ENCODE peak calls at places on chromosomes 3 and 15, in ten cellular contexts. C, Q, M, K, L, R, J, T, W and I are unnamed samples.

GRCh38 chr3:106013971-106014370 is 145.2 kb upstream of the CBLB start:
- DNase-seq in C (peak), Q (peak), M (peak), K (peak), L (no peak), R (no peak), J (peak), T (no peak), W (no peak), I (peak)

GRCh38 chr3:32302601-32303000 is 64.1 kb downstream of the CMTM8 start:
- DNase-seq in C (no peak), Q (no peak), M (no peak), K (no peak), L (no peak), R (no peak), J (no peak), T (no peak), W (no peak), I (no peak)

GRCh38 chr3:16816048-16816780 is 68.5 kb upstream of the PLCL2 start:
- DNase-seq in C (no peak), Q (no peak), M (no peak), K (no peak), L (peak), R (no peak), J (no peak), T (no peak), W (no peak), I (no peak)

GRCh38 chr3:149832086-149832485 is 19.1 kb downstream of the RNF13 start:
- DNase-seq in C (peak), Q (no peak), M (no peak), K (peak), L (no peak), R (no peak), J (no peak), T (no peak), W (no peak), I (no peak)

GRCh38 chr3:47440131-47440530 is 35.6 kb downstream of the SCAP start:
- DNase-seq in C (peak), Q (no peak), M (no peak), K (peak), L (no peak), R (no peak), J (no peak), T (no peak), W (no peak), I (no peak)

GRCh38 chr15:66563566-66564110 is 2.2 kb downstream of the LCTL start:
- DNase-seq in C (no peak), Q (no peak), M (no peak), K (no peak), L (no peak), R (no peak), J (no peak), T (no peak), W (no peak), I (no peak)

GRCh38 chr3:2098398-2099027 is at the start of gene CNTN4:
- DNase-seq in C (peak), Q (no peak), M (no peak), K (no peak), L (peak), R (peak), J (no peak), T (peak), W (peak), I (no peak)

GRCh38 chr15:71291723-71292122 is 176.5 kb downstream of the THSD4 start:
- DNase-seq in C (no peak), Q (no peak), M (no peak), K (no peak), L (no peak), R (no peak), J (no peak), T (no peak), W (no peak), I (no peak)

GRCh38 chr15:77824361-77824985 is 191.8 kb upstream of the LINGO1 start:
- DNase-seq in C (no peak), Q (no peak), M (no peak), K (no peak), L (no peak), R (no peak), J (no peak), T (no peak), W (no peak), I (no peak)

GRCh38 chr3:50687127-50687751 is 12.5 kb downstream of the DOCK3 start:
- DNase-seq in C (no peak), Q (no peak), M (no peak), K (no peak), L (no peak), R (no peak), J (no peak), T (no peak), W (no peak), I (no peak)

GRCh38 chr3:124877617-124878016 is 9.5 kb downstream of the ITGB5 start:
- DNase-seq in C (no peak), Q (no peak), M (no peak), K (no peak), L (no peak), R (no peak), J (no peak), T (no peak), W (no peak), I (no peak)

GRCh38 chr3:47016086-47016933 is 36.8 kb downstream of the NBEAL2 start:
- DNase-seq in C (no peak), Q (no peak), M (no peak), K (no peak), L (no peak), R (no peak), J (no peak), T (no peak), W (no peak), I (no peak)

GRCh38 chr15:70262591-70263274 is 165.0 kb upstream of the TLE3 start:
- DNase-seq in C (no peak), Q (no peak), M (no peak), K (no peak), L (no peak), R (no peak), J (no peak), T (no peak), W (no peak), I (no peak)

GRCh38 chr15:69908518-69909420 is 188.9 kb downstream of the TLE3 start:
- DNase-seq in C (no peak), Q (no peak), M (no peak), K (no peak), L (no peak), R (no peak), J (no peak), T (no peak), W (no peak), I (no peak)

GRCh38 chr15:29348308-29348914 is 78.8 kb upstream of the NSMCE3 start:
- DNase-seq in C (peak), Q (no peak), M (no peak), K (no peak), L (no peak), R (peak), J (peak), T (no peak), W (no peak), I (no peak)

GRCh38 chr3:109275702-109276293 is 40.5 kb downstream of the DPPA2 start:
- DNase-seq in C (peak), Q (peak), M (peak), K (peak), L (no peak), R (peak), J (peak), T (no peak), W (peak), I (no peak)

GRCh38 chr15:77612958-77613601 is 19.6 kb downstream of the LINGO1 start:
- DNase-seq in C (no peak), Q (no peak), M (no peak), K (no peak), L (no peak), R (no peak), J (no peak), T (no peak), W (no peak), I (no peak)

GRCh38 chr3:70550723-70551319 is 238.4 kb upstream of the MDFIC2 start:
- DNase-seq in C (peak), Q (peak), M (peak), K (peak), L (peak), R (peak), J (no peak), T (peak), W (peak), I (no peak)

GRCh38 chr3:59658236-59658635 is 608.4 kb upstream of the CFAP20DC start:
- DNase-seq in C (no peak), Q (no peak), M (no peak), K (no peak), L (no peak), R (no peak), J (no peak), T (no peak), W (no peak), I (no peak)

GRCh38 chr3:151770941-151771340 is 37.2 kb downstream of the AADACL2 start:
- DNase-seq in C (peak), Q (peak), M (peak), K (peak), L (no peak), R (peak), J (no peak), T (peak), W (no peak), I (no peak)

GRCh38 chr15:75578948-75579908 is at the start of gene PTPN9:
- DNase-seq in C (peak), Q (peak), M (peak), K (peak), L (peak), R (peak), J (peak), T (peak), W (peak), I (no peak)

GRCh38 chr3:136251511-136251910 is 1.4 kb downstream of the PCCB start:
- DNase-seq in C (no peak), Q (no peak), M (no peak), K (no peak), L (no peak), R (no peak), J (no peak), T (no peak), W (peak), I (no peak)
- H3K4me3 ChIP-seq in C (no peak), Q (no peak), M (peak), K (peak), L (no peak), R (peak), J (peak), T (peak), W (peak), I (peak)

GRCh38 chr3:57009367-57009766 is 51.1 kb upstream of the SPATA12 start:
- DNase-seq in C (peak), Q (no peak), M (no peak), K (peak), L (no peak), R (no peak), J (no peak), T (no peak), W (no peak), I (no peak)

GRCh38 chr3:57004154-57004730 is 56.2 kb upstream of the SPATA12 start:
- DNase-seq in C (no peak), Q (no peak), M (no peak), K (no peak), L (no peak), R (no peak), J (no peak), T (no peak), W (no peak), I (no peak)

GRCh38 chr3:57006048-57006709 is 54.3 kb upstream of the SPATA12 start:
- DNase-seq in C (no peak), Q (no peak), M (no peak), K (peak), L (no peak), R (no peak), J (no peak), T (no peak), W (no peak), I (no peak)

GRCh38 chr3:57007513-57008415 is 52.7 kb upstream of the SPATA12 start:
- DNase-seq in C (peak), Q (peak), M (peak), K (peak), L (no peak), R (peak), J (peak), T (peak), W (no peak), I (no peak)

GRCh38 chr3:57006949-57007419 is 53.5 kb upstream of the SPATA12 start:
- DNase-seq in C (peak), Q (no peak), M (no peak), K (peak), L (no peak), R (no peak), J (no peak), T (no peak), W (no peak), I (no peak)
- TF ChIP-seq CTCF in C (peak), Q (peak), M (peak), K (peak), L (peak), R (no peak), J (peak), T (no peak), W (no peak), I (peak)

GRCh38 chr15:50182233-50183013 is 427 bp downstream of the SLC27A2 start:
- DNase-seq in C (peak), Q (no peak), M (peak), K (peak), L (peak), R (peak), J (no peak), T (no peak), W (no peak), I (no peak)

GRCh38 chr15:50180091-50180490 is 1.9 kb upstream of the SLC27A2 start:
- DNase-seq in C (no peak), Q (no peak), M (no peak), K (no peak), L (no peak), R (no peak), J (no peak), T (no peak), W (no peak), I (no peak)

GRCh38 chr15:50181983-50182232 is at the start of gene SLC27A2:
- DNase-seq in C (peak), Q (no peak), M (peak), K (no peak), L (no peak), R (peak), J (no peak), T (no peak), W (no peak), I (no peak)

GRCh38 chr15:50180578-50180977 is 1.4 kb upstream of the SLC27A2 start:
- DNase-seq in C (no peak), Q (no peak), M (no peak), K (no peak), L (no peak), R (no peak), J (no peak), T (no peak), W (no peak), I (no peak)

DNA sequence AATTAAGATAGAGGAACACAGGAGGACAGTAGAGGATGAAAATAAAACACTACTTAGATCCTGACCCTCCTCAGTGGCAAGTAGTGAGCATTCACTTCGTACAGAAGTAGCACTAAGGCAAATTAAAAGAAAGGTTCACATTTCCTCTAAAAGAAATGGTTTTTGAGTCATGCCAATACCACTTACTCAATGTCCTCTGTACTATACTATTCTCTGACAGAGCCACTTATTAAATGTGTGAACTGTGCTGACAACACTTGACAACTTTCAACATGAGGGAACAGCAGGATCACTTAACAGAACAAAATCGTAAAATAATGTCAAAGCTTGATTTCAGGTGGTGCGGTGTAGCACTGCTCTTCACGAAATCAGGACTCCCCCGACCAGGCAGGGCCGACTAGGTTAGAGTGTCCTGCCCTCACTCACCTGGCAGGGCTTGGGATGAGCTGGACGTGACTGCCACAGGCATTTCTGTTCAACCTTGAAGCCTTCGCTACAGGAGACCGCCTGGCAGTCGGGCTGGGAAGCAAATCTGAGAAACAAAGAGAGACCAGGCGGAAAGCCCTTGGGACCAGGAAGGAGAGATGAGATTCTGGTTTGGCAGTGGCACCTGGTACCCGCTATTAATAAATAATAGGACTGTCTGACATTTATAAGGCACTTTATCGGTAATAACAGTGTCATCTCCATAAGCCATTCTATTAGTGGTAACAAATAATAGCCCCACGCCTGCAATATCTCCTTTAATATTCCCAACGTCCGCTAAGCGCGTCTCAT is 602 bp upstream of the SLC27A2 start:
- DNase-seq in C (no peak), Q (no peak), M (no peak), K (no peak), L (no peak), R (no peak), J (no peak), T (no peak), W (no peak), I (no peak)
- H3K4me3 ChIP-seq in C (no peak), Q (no peak), M (no peak), K (no peak), L (no peak), R (peak), J (peak), T (peak), W (peak), I (peak)

GRCh38 chr3:132006605-132007204 is 28.1 kb downstream of the CPNE4 start:
- DNase-seq in C (peak), Q (peak), M (peak), K (peak), L (no peak), R (peak), J (no peak), T (no peak), W (peak), I (no peak)
- TF ChIP-seq CTCF in C (peak), Q (peak), M (peak), K (peak), L (peak), R (no peak), J (peak), T (no peak), W (peak), I (peak)